ENCODE peak calls at places on chromosomes 7 and 10, in ten cellular contexts. O is GM23338, M is stomach, Z is suprapubic skin, W is GM12892, B is transverse colon, L is SK-N-SH, I is endothelial cell of umbilical vein, U is sigmoid colon, A is H1. T is an unnamed sample.

GRCh38 chr7:123749537-123749857 is 694 bp upstream of the WASL start:
- DNase-seq in M (no peak), A (no peak), L (no peak), W (no peak), I (no peak), U (no peak), O (no peak), Z (no peak), B (no peak), T (no peak)

GRCh38 chr7:120089968-120090367 is 183.0 kb upstream of the KCND2 start:
- DNase-seq in B (no peak), L (peak; percentile 3), Z (no peak), M (no peak), W (no peak), U (no peak), A (no peak), O (peak; percentile 4), I (no peak), T (no peak)

GRCh38 chr10:111295788-111296187 is 219.0 kb downstream of the ADRA2A start:
- DNase-seq in A (no peak), M (no peak), W (no peak), Z (no peak), L (no peak), U (no peak), O (no peak), B (no peak), I (no peak), T (no peak)

GRCh38 chr7:46387646-46388045 is 466.6 kb upstream of the IGFBP3 start:
- DNase-seq in A (no peak), Z (no peak), O (no peak), W (no peak), U (no peak), M (no peak), B (no peak), I (peak; percentile 4), L (no peak), T (no peak)

GRCh38 chr10:30435068-30435422 is 1.1 kb downstream of the MAP3K8 start:
- DNase-seq in M (peak; percentile 39), O (no peak), L (no peak), W (no peak), B (peak; percentile 51), A (no peak), Z (no peak), I (no peak), U (peak; percentile 82), T (peak; percentile 55)

GRCh38 chr7:40530292-40530691 is 395.5 kb downstream of the SUGCT start:
- DNase-seq in M (no peak), W (no peak), O (no peak), A (no peak), L (no peak), I (no peak), Z (no peak), B (no peak), U (no peak), T (no peak)

GRCh38 chr10:104424719-104425118 is 71.1 kb downstream of the CFAP58 start:
- DNase-seq in W (peak; percentile 6), U (no peak), B (no peak), I (no peak), Z (no peak), M (no peak), O (no peak), L (no peak), A (no peak), T (no peak)

GRCh38 chr10:76117949-76118348 is 686.5 kb downstream of the LRMDA start:
- DNase-seq in O (no peak), Z (no peak), M (no peak), L (no peak), A (no peak), I (no peak), U (no peak), B (no peak), W (no peak), T (no peak)

GRCh38 chr10:86191166-86191565 is 175.4 kb downstream of the GRID1 start:
- DNase-seq in W (no peak), M (no peak), B (no peak), I (no peak), Z (peak; percentile 54), U (no peak), A (no peak), L (no peak), O (no peak), T (no peak)

GRCh38 chr10:86190291-86190690 is 176.3 kb downstream of the GRID1 start:
- DNase-seq in M (peak; percentile 5), O (no peak), I (no peak), B (no peak), L (no peak), A (no peak), Z (peak; percentile 21), W (no peak), U (no peak), T (no peak)

GRCh38 chr10:86192686-86193085 is 173.9 kb downstream of the GRID1 start:
- DNase-seq in U (no peak), O (no peak), I (no peak), M (no peak), W (no peak), L (no peak), A (no peak), Z (peak; percentile 7), B (no peak), T (no peak)

GRCh38 chr10:86192147-86192546 is 174.4 kb downstream of the GRID1 start:
- DNase-seq in Z (peak; percentile 16), M (no peak), U (no peak), O (no peak), B (no peak), L (no peak), I (no peak), A (no peak), W (no peak), T (no peak)

GRCh38 chr10:86191686-86192085 is 174.9 kb downstream of the GRID1 start:
- DNase-seq in A (no peak), I (no peak), M (peak; percentile 10), U (no peak), B (no peak), Z (peak; percentile 57), L (no peak), O (no peak), W (no peak), T (no peak)
- TF ChIP-seq POLR2AphosphoS5 in A (no peak), I (no peak), M (no peak), U (no peak), B (no peak), Z (no peak), L (no peak), O (no peak), W (no peak), T (no peak)

DNA sequence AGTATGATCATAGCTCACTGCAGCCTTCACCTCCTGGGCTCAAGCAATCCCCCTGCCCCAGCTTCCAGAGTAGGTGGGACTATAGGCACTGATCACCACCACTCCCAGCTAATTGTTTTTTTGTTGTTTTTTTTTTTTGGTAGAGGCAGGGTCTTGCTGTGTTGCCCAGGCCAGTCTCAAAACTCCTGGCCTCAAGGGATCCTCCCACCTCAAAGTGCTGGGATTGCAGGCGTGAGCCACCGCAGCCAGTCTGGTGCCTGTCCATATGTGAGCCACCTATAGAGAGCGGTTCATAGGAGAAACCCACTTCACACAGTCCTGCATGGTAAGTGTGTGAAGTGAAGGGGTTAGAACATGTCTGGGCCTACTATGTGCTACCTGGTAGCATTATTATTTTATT is 47.5 kb downstream of the SLC29A4 start:
- DNase-seq in M (no peak), I (no peak), A (no peak), Z (no peak), O (no peak), W (no peak), B (no peak), U (no peak), L (no peak), T (no peak)
- TF ChIP-seq POLR2AphosphoS5 in M (no peak), I (no peak), A (no peak), Z (no peak), O (no peak), W (no peak), B (no peak), U (no peak), L (no peak), T (no peak)

GRCh38 chr7:16270844-16271243 is 150.5 kb downstream of the CRPPA start:
- DNase-seq in M (no peak), B (no peak), U (no peak), L (no peak), I (no peak), O (no peak), Z (no peak), A (no peak), W (no peak), T (no peak)

GRCh38 chr7:16267953-16268820 is 153.2 kb downstream of the CRPPA start:
- DNase-seq in A (no peak), M (no peak), Z (no peak), B (no peak), L (no peak), I (no peak), W (no peak), U (no peak), O (no peak), T (no peak)

GRCh38 chr7:16266877-16267276 is 154.5 kb downstream of the CRPPA start:
- DNase-seq in O (no peak), A (no peak), Z (no peak), U (no peak), B (no peak), M (no peak), I (no peak), W (no peak), L (no peak), T (no peak)

GRCh38 chr7:16271355-16271754 is 150.0 kb downstream of the CRPPA start:
- DNase-seq in M (no peak), U (no peak), B (no peak), L (no peak), I (no peak), W (no peak), O (no peak), A (no peak), Z (no peak), T (no peak)

DNA sequence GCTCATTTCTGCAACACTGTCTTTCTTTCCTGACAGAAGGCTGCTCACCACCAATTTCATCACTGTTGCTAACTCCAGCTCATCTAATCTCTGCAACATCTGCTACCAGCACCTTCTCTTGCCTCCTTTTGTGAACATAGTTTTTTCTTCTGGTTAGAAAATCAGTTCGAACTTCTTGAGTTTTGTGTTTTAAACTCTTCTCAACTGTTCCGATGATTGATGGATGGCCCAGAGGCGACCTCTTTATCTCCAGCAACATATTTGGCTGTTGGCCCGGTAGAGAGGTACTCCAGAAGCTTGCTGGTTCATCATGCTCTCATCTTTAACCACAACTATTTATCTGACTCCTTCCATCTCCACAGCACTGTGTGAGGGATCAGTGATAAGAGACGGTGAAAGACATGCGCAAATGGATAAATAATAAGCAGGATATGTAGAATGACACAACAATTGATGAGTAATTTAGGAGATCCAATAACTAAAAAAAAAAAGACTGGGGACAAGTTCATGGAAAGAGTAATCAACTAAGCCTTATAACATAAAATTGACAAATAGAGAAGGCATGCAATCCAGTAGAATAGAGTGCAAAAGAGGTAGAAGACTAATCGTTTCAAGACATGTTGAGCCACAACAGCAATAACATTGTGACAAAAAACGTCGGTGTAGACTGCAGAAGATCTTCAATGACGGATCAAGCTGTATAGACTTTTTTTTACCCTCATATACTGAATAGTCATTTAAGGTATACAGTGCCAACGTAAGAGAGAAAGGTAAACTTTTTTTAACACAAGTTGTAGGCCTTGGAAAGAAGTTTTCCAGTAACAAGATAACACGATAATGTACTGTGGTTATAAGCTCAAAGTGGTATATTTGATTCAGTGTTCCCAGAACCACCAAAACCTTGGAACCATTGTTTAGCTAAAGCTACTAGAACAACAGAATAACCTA is 152.2 kb downstream of the CRPPA start:
- DNase-seq in I (no peak), O (no peak), L (peak; percentile 14), U (no peak), Z (no peak), W (no peak), M (no peak), A (no peak), B (no peak), T (no peak)
- TF ChIP-seq POLR2AphosphoS5 in I (no peak), O (no peak), L (peak; percentile 48), U (no peak), Z (no peak), W (no peak), M (no peak), A (no peak), B (no peak), T (no peak)

GRCh38 chr7:129831424-129832058 is 121.2 kb downstream of the UBE2H start:
- DNase-seq in Z (no peak), B (no peak), W (no peak), I (peak; percentile 31), U (no peak), O (peak; percentile 67), L (no peak), M (no peak), A (no peak), T (no peak)
- TF ChIP-seq POLR2AphosphoS5 in Z (no peak), B (no peak), W (no peak), I (no peak), U (peak; percentile 36), O (no peak), L (peak; percentile 89), M (no peak), A (no peak), T (peak; percentile 71)

T was measured in breast epithelium.